ENCODE peak calls at places on chromosomes 12 and 14, in nine cellular contexts. A is activated gamma-delta T cell treated with Interleukin-2 at 50 U/mL for 16 hours; G is left colon; V is stimulated activated CD8-positive, alpha-beta memory T cell treated with anti-CD3 and anti-CD28 coated beads, Interleukin-15, amount 100 ng/mL, for 1 hour; N is NCI-H2081; U is stimulated activated CD4-positive, alpha-beta T cell treated with anti-CD3 and anti-CD28 coated beads, Interleukin-4, amount 100 ng/mL, for 48 hours; C is T-helper 2 cell; S is hypothalamus; H is Daoy. W is an unnamed sample.

GRCh38 chr12:128258866-128259555 is 8.0 kb upstream of the TMEM132C start:
- DNase-seq in A (no peak), G (no peak), V (no peak), N (no peak), U (no peak), C (no peak), S (no peak), H (no peak), W (no peak)

GRCh38 chr12:108633534-108634224 is at the start of gene SELPLG:
- DNase-seq in A (peak), G (peak), V (peak), N (no peak), U (peak), C (peak), S (no peak), H (no peak), W (no peak)

GRCh38 chr12:111435661-111436201 is 30.0 kb downstream of the SH2B3 start:
- DNase-seq in A (no peak), G (peak), V (no peak), N (no peak), U (no peak), C (no peak), S (no peak), H (peak), W (no peak)

GRCh38 chr12:93443576-93443975 is 1.8 kb upstream of the UBE2N start:
- DNase-seq in A (no peak), G (no peak), V (no peak), N (no peak), U (no peak), C (no peak), S (no peak), H (no peak), W (no peak)

GRCh38 chr12:119802472-119802871 is 74.6 kb downstream of the CIT start:
- DNase-seq in A (no peak), G (peak), V (no peak), N (no peak), U (no peak), C (no peak), S (peak), H (no peak), W (no peak)

GRCh38 chr12:87953257-87953860 is 75.8 kb downstream of the C12orf50 start:
- DNase-seq in A (no peak), G (no peak), V (no peak), N (peak), U (no peak), C (no peak), S (no peak), H (peak), W (no peak)

GRCh38 chr12:70756118-70756517 is 118.9 kb upstream of the PTPRB start:
- DNase-seq in A (no peak), G (no peak), V (no peak), N (no peak), U (no peak), C (no peak), S (no peak), H (peak), W (no peak)

GRCh38 chr12:34402228-34402898 is 380.1 kb downstream of the ALG10 start:
- DNase-seq in A (peak), G (peak), V (no peak), N (no peak), U (no peak), C (no peak), S (no peak), H (peak), W (no peak)

GRCh38 chr14:101495827-101496778 is 65.2 kb upstream of the DIO3 start:
- DNase-seq in A (no peak), G (peak), V (no peak), N (no peak), U (no peak), C (no peak), S (no peak), H (no peak), W (peak)

W was measured in ELF-1.